ENCODE peak calls at places on chromosomes 4 and X, in four cellular contexts. One of them, this sample, is unnamed.

GRCh38 chr4:126051709-126052424 is 737.1 kb downstream of the FAT4 start:
- DNase-seq in K562: no peak
- DNase-seq in GM12878: no peak
- DNase-seq in HepG2: no peak
- DNase-seq in this sample: no peak

GRCh38 chrX:53076671-53077070 is 5.5 kb upstream of the TSPYL2 start:
- DNase-seq in GM12878: no peak
- DNase-seq in HepG2: no peak
- DNase-seq in K562: no peak
- DNase-seq in this sample: no peak

GRCh38 chrX:39907964-39908616 is 189.7 kb downstream of the BCOR start:
- DNase-seq in K562: no peak
- DNase-seq in HepG2: peak; percentile 61
- DNase-seq in GM12878: no peak
- DNase-seq in this sample: no peak

GRCh38 chr4:89834486-89835209 is 2.3 kb downstream of the SNCA start:
- DNase-seq in GM12878: no peak
- DNase-seq in K562: no peak
- DNase-seq in HepG2: no peak
- DNase-seq in this sample: no peak

GRCh38 chrX:3142259-3143042 is 101.2 kb downstream of the ARSF start:
- DNase-seq in HepG2: no peak
- DNase-seq in GM12878: no peak
- DNase-seq in K562: no peak
- DNase-seq in this sample: no peak

GRCh38 chr4:974668-975067 is 1.3 kb upstream of the DGKQ start:
- DNase-seq in K562: no peak
- DNase-seq in HepG2: no peak
- DNase-seq in GM12878: no peak
- DNase-seq in this sample: no peak

GRCh38 chrX:64205441-64205734 is at the start of gene AMER1:
- DNase-seq in HepG2: no peak
- DNase-seq in GM12878: no peak
- DNase-seq in K562: no peak
- DNase-seq in this sample: no peak

GRCh38 chrX:102934624-102935023 is 2.4 kb upstream of the RAB40AL start:
- DNase-seq in HepG2: peak; percentile 3
- DNase-seq in K562: peak; percentile 18
- DNase-seq in GM12878: no peak
- DNase-seq in this sample: peak; percentile 36

GRCh38 chr4:75545526-75545925 is 10.3 kb upstream of the ODAPH start:
- DNase-seq in HepG2: no peak
- DNase-seq in K562: no peak
- DNase-seq in GM12878: no peak
- DNase-seq in this sample: no peak

GRCh38 chr4:40388248-40388647 is 53.1 kb downstream of the CHRNA9 start:
- DNase-seq in HepG2: no peak
- DNase-seq in K562: no peak
- DNase-seq in GM12878: no peak
- DNase-seq in this sample: peak; percentile 22

GRCh38 chr4:13907255-13907751 is 279.8 kb upstream of the BOD1L1 start:
- DNase-seq in GM12878: no peak
- DNase-seq in K562: no peak
- DNase-seq in HepG2: peak; percentile 47
- DNase-seq in this sample: no peak

GRCh38 chr4:2837904-2838496 is 5.6 kb upstream of the ADD1 start:
- DNase-seq in GM12878: no peak
- DNase-seq in HepG2: no peak
- DNase-seq in K562: no peak
- DNase-seq in this sample: no peak

GRCh38 chr4:112604590-112604989 is 32.1 kb downstream of the ZGRF1 start:
- DNase-seq in GM12878: peak; percentile 3
- DNase-seq in K562: peak; percentile 54
- DNase-seq in HepG2: peak; percentile 39
- DNase-seq in this sample: peak; percentile 21

GRCh38 chrX:150766351-150767044 is 73.3 kb downstream of the MTMR1 start:
- DNase-seq in HepG2: no peak
- DNase-seq in GM12878: no peak
- DNase-seq in K562: peak; percentile 20
- DNase-seq in this sample: no peak

GRCh38 chr4:93334003-93334402 is 494.6 kb upstream of the ATOH1 start:
- DNase-seq in GM12878: peak; percentile 45
- DNase-seq in K562: no peak
- DNase-seq in HepG2: no peak
- DNase-seq in this sample: no peak

DNA sequence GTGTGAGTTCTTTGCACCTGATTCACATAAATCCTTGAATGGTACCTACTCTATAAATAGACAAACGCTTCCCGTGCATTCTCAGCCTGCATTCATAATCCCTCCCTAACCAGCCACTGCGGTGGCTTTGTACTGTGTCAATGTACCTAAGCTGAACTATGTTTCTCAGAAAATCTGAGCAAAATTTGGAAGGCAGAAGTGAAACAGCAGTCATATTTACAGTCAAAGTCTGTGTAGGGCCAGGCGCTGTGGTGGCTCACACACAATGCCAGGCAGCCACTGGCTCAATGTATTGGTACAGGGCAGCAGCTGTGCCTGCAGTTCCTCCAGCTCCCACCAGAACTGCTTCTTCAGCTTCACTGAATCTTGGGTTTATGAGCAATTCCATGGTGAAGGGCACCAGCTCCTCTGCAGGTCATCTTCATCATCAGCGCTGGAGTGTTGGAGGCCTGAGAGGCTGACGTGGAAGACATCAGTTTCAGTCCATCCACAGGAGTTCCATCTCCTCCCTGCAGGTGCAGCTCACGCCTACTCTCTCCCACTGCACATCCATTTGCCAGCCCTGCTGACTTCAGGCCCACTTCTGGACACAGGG is 32.3 kb upstream of the IRF2 start:
- DNase-seq in K562: no peak
- DNase-seq in HepG2: peak; percentile 24
- DNase-seq in GM12878: peak; percentile 78
- DNase-seq in this sample: no peak
- TF ChIP-seq CREM in K562: no peak
- TF ChIP-seq CREM in HepG2: no peak
- TF ChIP-seq CREM in GM12878: peak; percentile 27
- TF ChIP-seq CREM in this sample: no peak

GRCh38 chr4:141132689-141133145 is 552 bp downstream of the RNF150 start:
- DNase-seq in K562: no peak
- DNase-seq in GM12878: no peak
- DNase-seq in HepG2: no peak
- DNase-seq in this sample: peak; percentile 36

GRCh38 chr4:141131738-141132688 is 1.3 kb downstream of the RNF150 start:
- DNase-seq in HepG2: no peak
- DNase-seq in GM12878: no peak
- DNase-seq in K562: no peak
- DNase-seq in this sample: peak; percentile 22

GRCh38 chr4:141134051-141134450 is 782 bp upstream of the RNF150 start:
- DNase-seq in K562: no peak
- DNase-seq in HepG2: no peak
- DNase-seq in GM12878: no peak
- DNase-seq in this sample: no peak

GRCh38 chr4:141134586-141134985 is 1.3 kb upstream of the RNF150 start:
- DNase-seq in HepG2: no peak
- DNase-seq in K562: no peak
- DNase-seq in GM12878: no peak
- DNase-seq in this sample: no peak

DNA sequence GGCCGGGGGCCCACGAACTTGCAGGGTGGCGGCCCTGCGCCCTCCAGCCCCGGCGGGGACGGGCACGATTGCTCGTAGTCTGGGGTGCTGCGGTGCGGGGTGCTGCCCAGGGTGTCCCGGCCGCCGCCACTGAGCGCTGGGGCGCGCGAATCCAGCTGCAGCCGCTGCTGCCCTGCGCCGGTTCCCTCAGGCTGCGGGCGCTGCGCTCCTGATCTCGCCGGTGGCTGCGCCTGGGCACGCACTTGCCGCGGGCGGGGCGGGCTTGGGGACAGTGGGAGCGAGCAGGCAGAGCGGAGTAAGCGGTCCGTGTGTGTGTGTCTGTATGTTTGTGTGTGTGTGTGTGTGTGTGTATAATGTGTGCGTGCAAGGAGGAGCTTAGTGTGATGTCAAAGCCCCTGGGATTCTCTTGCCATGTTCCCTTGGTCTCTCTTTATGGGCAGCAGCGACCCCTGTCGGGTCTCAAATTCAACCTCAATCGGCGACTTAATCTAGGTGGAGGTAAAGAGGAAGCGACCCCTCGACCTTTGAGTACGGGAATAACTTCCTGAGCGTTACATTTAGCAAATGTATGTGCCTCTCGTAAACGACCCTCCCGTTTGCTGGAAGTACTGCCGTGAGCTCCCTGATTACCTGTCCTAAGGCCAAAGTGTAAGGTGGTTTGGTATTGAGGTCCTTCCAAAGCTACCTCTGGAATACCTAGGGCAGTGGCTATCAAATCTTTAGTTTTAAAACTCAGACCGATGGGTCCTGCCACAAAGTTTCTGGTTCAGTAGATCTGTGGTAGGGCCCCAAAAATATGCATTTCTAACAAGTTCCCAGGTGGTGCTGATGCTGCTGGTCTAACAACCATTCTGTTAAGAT is at the start of gene RNF150:
- DNase-seq in K562: peak; percentile 34
- DNase-seq in GM12878: peak; percentile 9
- DNase-seq in HepG2: peak; percentile 65
- DNase-seq in this sample: peak; percentile 78
- TF ChIP-seq CREM in K562: no peak
- TF ChIP-seq CREM in GM12878: no peak
- TF ChIP-seq CREM in HepG2: no peak
- TF ChIP-seq CREM in this sample: no peak

GRCh38 chrX:20038966-20039365 is 48.1 kb upstream of the BCLAF3 start:
- DNase-seq in K562: no peak
- DNase-seq in HepG2: no peak
- DNase-seq in GM12878: no peak
- DNase-seq in this sample: no peak
- TF ChIP-seq CREM in K562: no peak
- TF ChIP-seq CREM in HepG2: no peak
- TF ChIP-seq CREM in GM12878: no peak
- TF ChIP-seq CREM in this sample: no peak

GRCh38 chrX:124557976-124558375 is 211.6 kb downstream of the SH2D1A start:
- DNase-seq in HepG2: no peak
- DNase-seq in GM12878: no peak
- DNase-seq in K562: no peak
- DNase-seq in this sample: no peak

GRCh38 chrX:124555036-124555595 is 208.8 kb downstream of the SH2D1A start:
- DNase-seq in HepG2: no peak
- DNase-seq in GM12878: no peak
- DNase-seq in K562: no peak
- DNase-seq in this sample: no peak
- TF ChIP-seq CREM in HepG2: no peak
- TF ChIP-seq CREM in GM12878: no peak
- TF ChIP-seq CREM in K562: no peak
- TF ChIP-seq CREM in this sample: no peak

GRCh38 chr4:150580244-150580643 is 1.7 kb upstream of the MAB21L2 start:
- DNase-seq in HepG2: no peak
- DNase-seq in GM12878: no peak
- DNase-seq in K562: no peak
- DNase-seq in this sample: no peak

GRCh38 chr4:150581611-150582010 is 340 bp upstream of the MAB21L2 start:
- DNase-seq in GM12878: no peak
- DNase-seq in K562: no peak
- DNase-seq in HepG2: no peak
- DNase-seq in this sample: peak; percentile 56

GRCh38 chr4:150578745-150579470 is 3.0 kb upstream of the MAB21L2 start:
- DNase-seq in HepG2: no peak
- DNase-seq in K562: no peak
- DNase-seq in GM12878: no peak
- DNase-seq in this sample: peak; percentile 21

GRCh38 chr4:150581206-150581605 is 745 bp upstream of the MAB21L2 start:
- DNase-seq in K562: no peak
- DNase-seq in GM12878: no peak
- DNase-seq in HepG2: no peak
- DNase-seq in this sample: no peak

GRCh38 chr4:150579591-150580234 is 2.2 kb upstream of the MAB21L2 start:
- DNase-seq in K562: no peak
- DNase-seq in GM12878: no peak
- DNase-seq in HepG2: no peak
- DNase-seq in this sample: peak; percentile 57
- TF ChIP-seq CREM in K562: no peak
- TF ChIP-seq CREM in GM12878: no peak
- TF ChIP-seq CREM in HepG2: no peak
- TF ChIP-seq CREM in this sample: no peak

This sample was measured in WTC11.